ENCODE peak calls at places on chromosomes 12 and 14, in eight cellular contexts. I is kidney glomerular epithelial cell; D is effector memory CD4-positive, alpha-beta T cell; A is AG04449; F is naive thymus-derived CD8-positive, alpha-beta T cell; E is nephron progenitor cell; N is activated CD4-positive, alpha-beta T cell treated with anti-CD3 and anti-CD28 coated beads, Interleukin-2, amount 50 U/mL, for 1 hour; O is skeletal muscle cell. S is an unnamed sample.

GRCh38 chr14:75634848-75635247 is 25.8 kb downstream of the ERG28 start:
- DNase-seq in I (no peak), D (no peak), A (no peak), F (no peak), E (no peak), N (no peak), O (no peak), S (no peak)

GRCh38 chr12:6827982-6828670 is at the start of gene P3H3:
- DNase-seq in I (no peak), D (no peak), A (no peak), F (no peak), E (peak; percentile 53), N (no peak), O (no peak), S (no peak)

GRCh38 chr12:100794441-100795192 is at the start of gene ANO4:
- DNase-seq in I (no peak), D (no peak), A (no peak), F (no peak), E (peak; percentile 34), N (no peak), O (peak; percentile 22), S (no peak)

GRCh38 chr12:114700392-114701103 is 16.6 kb upstream of the TBX3 start:
- DNase-seq in I (no peak), D (no peak), A (no peak), F (no peak), E (no peak), N (no peak), O (no peak), S (no peak)

GRCh38 chr14:91372680-91373495 is 44.7 kb downstream of the CCDC88C start:
- DNase-seq in I (no peak), D (peak; percentile 40), A (no peak), F (peak; percentile 42), E (no peak), N (no peak), O (no peak), S (peak; percentile 71)

GRCh38 chr14:97402279-97402678 is 605.1 kb downstream of the VRK1 start:
- DNase-seq in I (no peak), D (no peak), A (no peak), F (no peak), E (no peak), N (no peak), O (no peak), S (no peak)

GRCh38 chr14:60753264-60754126 is 18.9 kb downstream of the MNAT1 start:
- DNase-seq in I (no peak), D (peak; percentile 18), A (no peak), F (peak; percentile 64), E (no peak), N (peak; percentile 20), O (no peak), S (peak; percentile 30)

GRCh38 chr14:69631509-69631908 is 20.1 kb downstream of the SUSD6 start:
- DNase-seq in I (no peak), D (no peak), A (no peak), F (no peak), E (no peak), N (no peak), O (no peak), S (no peak)

GRCh38 chr12:96334502-96334901 is 65.7 kb downstream of the CDK17 start:
- DNase-seq in I (no peak), D (no peak), A (no peak), F (no peak), E (no peak), N (no peak), O (no peak), S (no peak)

GRCh38 chr14:64766430-64767151 is 62.4 kb downstream of the PLEKHG3 start:
- DNase-seq in I (no peak), D (no peak), A (no peak), F (no peak), E (no peak), N (no peak), O (no peak), S (no peak)

GRCh38 chr14:49633650-49634546 is 1.1 kb downstream of the DNAAF2 start:
- DNase-seq in I (peak; percentile 88), D (peak; percentile 87), A (peak; percentile 56), F (peak; percentile 94), E (peak; percentile 91), N (peak; percentile 93), O (peak; percentile 88), S (peak; percentile 97)

GRCh38 chr14:23104070-23104590 is 659 bp downstream of the CIROP start:
- DNase-seq in I (no peak), D (no peak), A (no peak), F (no peak), E (no peak), N (no peak), O (no peak), S (no peak)

GRCh38 chr14:50225067-50225973 is 6.1 kb downstream of the SOS2 start:
- DNase-seq in I (peak; percentile 87), D (no peak), A (peak; percentile 69), F (no peak), E (no peak), N (no peak), O (peak; percentile 76), S (no peak)

GRCh38 chr12:108875280-108875679 is 4.6 kb upstream of the DAO start:
- DNase-seq in I (no peak), D (no peak), A (no peak), F (no peak), E (no peak), N (no peak), O (no peak), S (no peak)

GRCh38 chr12:94103986-94104385 is 44.4 kb upstream of the PLXNC1 start:
- DNase-seq in I (no peak), D (no peak), A (no peak), F (no peak), E (no peak), N (no peak), O (no peak), S (no peak)

GRCh38 chr12:88035907-88036289 is 6.7 kb upstream of the C12orf50 start:
- DNase-seq in I (peak; percentile 69), D (no peak), A (no peak), F (no peak), E (no peak), N (no peak), O (no peak), S (no peak)

GRCh38 chr14:93986972-93987371 is 10.1 kb upstream of the CCDC197 start:
- DNase-seq in I (no peak), D (no peak), A (no peak), F (no peak), E (peak; percentile 28), N (no peak), O (no peak), S (no peak)